ENCODE peak calls at places on chromosomes 12 and 14, in five cellular contexts. E is IMR-90, C is fibroblast of lung, O is K562, F is GM23248. U is an unnamed sample.
A peak's percentile ranks its signal among the peaks of the same experiment; 100 is the strongest.

GRCh38 chr14:71322660-71323250 is 415.5 kb downstream of the PCNX1 start:
- DNase-seq in O (no peak), F (peak; percentile 69), E (peak; percentile 67), C (peak; percentile 82), U (no peak)

GRCh38 chr12:49803693-49804450 is 24.3 kb downstream of the NCKAP5L start:
- DNase-seq in C (no peak), E (no peak), O (no peak), F (no peak), U (no peak)

GRCh38 chr12:24111591-24111990 is 162.1 kb upstream of the SOX5 start:
- DNase-seq in C (peak; percentile 57), E (peak; percentile 68), O (no peak), F (peak; percentile 7), U (no peak)

GRCh38 chr14:94045563-94046345 is 19.6 kb downstream of the OTUB2 start:
- DNase-seq in O (no peak), C (no peak), F (no peak), E (no peak), U (no peak)

GRCh38 chr12:104339663-104340062 is 36.1 kb downstream of the EID3 start:
- DNase-seq in F (no peak), C (no peak), O (no peak), E (peak; percentile 54), U (no peak)

GRCh38 chr14:99513183-99513694 is 32.0 kb downstream of the CCNK start:
- DNase-seq in C (no peak), F (no peak), O (no peak), E (no peak), U (no peak)

GRCh38 chr14:50051706-50052105 is 64.7 kb downstream of the VCPKMT start:
- DNase-seq in E (no peak), F (no peak), C (no peak), O (no peak), U (no peak)

GRCh38 chr12:112408621-112409020 is 784 bp downstream of the RPL6 start:
- DNase-seq in C (no peak), F (peak; percentile 45), E (no peak), O (no peak), U (no peak)

GRCh38 chr12:9064815-9065606 is 50.7 kb downstream of the A2M start:
- DNase-seq in O (no peak), C (peak; percentile 55), E (no peak), F (peak; percentile 62), U (no peak)

GRCh38 chr12:48933664-48934311 is 8.5 kb upstream of the FKBP11 start:
- DNase-seq in C (no peak), O (no peak), F (no peak), E (no peak), U (peak; percentile 17)

GRCh38 chr14:20802341-20803084 is at the start of gene RNASE1:
- DNase-seq in E (no peak), C (no peak), O (peak; percentile 24), F (peak; percentile 5), U (no peak)

GRCh38 chr12:31524791-31525495 is 66.0 kb downstream of the DENND5B start:
- DNase-seq in F (peak; percentile 78), E (peak; percentile 79), O (no peak), C (peak; percentile 72), U (no peak)

GRCh38 chr14:77962731-77963520 is 163.0 kb downstream of the ADCK1 start:
- DNase-seq in F (no peak), C (no peak), E (no peak), O (no peak), U (no peak)

GRCh38 chr14:38524636-38525403 is 268.9 kb upstream of the CLEC14A start:
- DNase-seq in F (peak; percentile 62), C (peak; percentile 11), E (no peak), O (no peak), U (no peak)

GRCh38 chr12:69739287-69740191 is 879 bp downstream of the RAB3IP start:
- DNase-seq in O (peak; percentile 35), E (peak; percentile 13), F (peak; percentile 51), C (peak; percentile 43), U (peak; percentile 79)

GRCh38 chr12:131698286-131698685 is 12.6 kb upstream of the SFSWAP start:
- DNase-seq in E (no peak), C (no peak), O (no peak), F (no peak), U (no peak)

GRCh38 chr12:70619471-70620152 is 17.6 kb downstream of the PTPRB start:
- DNase-seq in C (peak; percentile 10), F (peak; percentile 42), O (peak; percentile 14), E (peak; percentile 70), U (no peak)

GRCh38 chr12:6644903-6645302 is 2.3 kb downstream of the ACRBP start:
- DNase-seq in E (no peak), O (no peak), F (no peak), C (no peak), U (no peak)

GRCh38 chr14:25090716-25091454 is 40.9 kb upstream of the STXBP6 start:
- DNase-seq in E (peak; percentile 66), F (peak; percentile 81), O (no peak), C (no peak), U (no peak)

GRCh38 chr14:91963465-91963864 is 16.0 kb upstream of the FBLN5 start:
- DNase-seq in O (no peak), E (peak; percentile 25), F (peak; percentile 45), C (peak; percentile 90), U (no peak)

GRCh38 chr12:22409071-22409951 is 74.8 kb upstream of the ST8SIA1 start:
- DNase-seq in E (no peak), C (no peak), F (peak; percentile 2), O (no peak), U (no peak)

GRCh38 chr14:50335389-50335788 is 23.3 kb downstream of the DMAC2L start:
- DNase-seq in C (peak; percentile 87), F (peak; percentile 32), E (peak; percentile 72), O (no peak), U (no peak)

GRCh38 chr12:89427508-89428156 is 75.3 kb upstream of the DUSP6 start:
- DNase-seq in F (peak; percentile 36), O (no peak), E (no peak), C (no peak), U (peak; percentile 25)

GRCh38 chr14:33728010-33728498 is 222.8 kb downstream of the EGLN3 start:
- DNase-seq in E (no peak), C (no peak), O (no peak), F (no peak), U (no peak)

GRCh38 chr12:70576341-70577282 is 60.6 kb downstream of the PTPRB start:
- DNase-seq in F (peak; percentile 90), C (peak; percentile 87), E (peak; percentile 85), O (peak; percentile 49), U (no peak)

GRCh38 chr12:3662516-3662915 is 90.4 kb downstream of the CRACR2A start:
- DNase-seq in C (peak; percentile 32), E (no peak), O (no peak), F (peak; percentile 19), U (no peak)

GRCh38 chr12:105555556-105555973 is 225.1 kb downstream of the C12orf75 start:
- DNase-seq in E (no peak), C (peak; percentile 2), F (no peak), O (no peak), U (no peak)

GRCh38 chr12:82996168-82996812 is 309.6 kb downstream of the TMTC2 start:
- DNase-seq in C (no peak), O (no peak), E (no peak), F (no peak), U (no peak)

GRCh38 chr14:71050227-71050823 is 143.1 kb downstream of the PCNX1 start:
- DNase-seq in O (peak; percentile 10), F (peak; percentile 33), E (peak; percentile 20), C (peak; percentile 35), U (no peak)

GRCh38 chr12:62917939-62918338 is 17.0 kb downstream of the PPM1H start:
- DNase-seq in O (no peak), E (peak; percentile 7), F (no peak), C (peak; percentile 25), U (no peak)

GRCh38 chr12:111434680-111435338 is 29.1 kb downstream of the SH2B3 start:
- DNase-seq in C (peak; percentile 63), F (peak; percentile 76), E (peak; percentile 62), O (no peak), U (peak; percentile 68)

GRCh38 chr12:53389702-53390101 is 9.7 kb downstream of the SP1 start:
- DNase-seq in O (no peak), E (no peak), F (no peak), C (no peak), U (no peak)
- H3K27ac ChIP-seq in O (peak overlapping the region; percentile 8), E (peak overlapping the region; percentile 53), F (no peak overlapping the region), C (peak overlapping the region; percentile 43), U (no peak overlapping the region)

GRCh38 chr14:22811752-22812151 is 3.5 kb downstream of the SLC7A7 start:
- DNase-seq in O (no peak), C (no peak), E (peak; percentile 87), F (no peak), U (no peak)

GRCh38 chr14:22802860-22803562 is 12.2 kb downstream of the SLC7A7 start:
- DNase-seq in F (no peak), C (no peak), O (no peak), E (peak; percentile 57), U (no peak)

GRCh38 chr14:22808388-22809209 is 6.6 kb downstream of the SLC7A7 start:
- DNase-seq in E (no peak), C (no peak), F (no peak), O (no peak), U (no peak)

GRCh38 chr14:22803575-22803974 is 11.7 kb downstream of the SLC7A7 start:
- DNase-seq in O (no peak), C (no peak), F (no peak), E (no peak), U (no peak)

DNA sequence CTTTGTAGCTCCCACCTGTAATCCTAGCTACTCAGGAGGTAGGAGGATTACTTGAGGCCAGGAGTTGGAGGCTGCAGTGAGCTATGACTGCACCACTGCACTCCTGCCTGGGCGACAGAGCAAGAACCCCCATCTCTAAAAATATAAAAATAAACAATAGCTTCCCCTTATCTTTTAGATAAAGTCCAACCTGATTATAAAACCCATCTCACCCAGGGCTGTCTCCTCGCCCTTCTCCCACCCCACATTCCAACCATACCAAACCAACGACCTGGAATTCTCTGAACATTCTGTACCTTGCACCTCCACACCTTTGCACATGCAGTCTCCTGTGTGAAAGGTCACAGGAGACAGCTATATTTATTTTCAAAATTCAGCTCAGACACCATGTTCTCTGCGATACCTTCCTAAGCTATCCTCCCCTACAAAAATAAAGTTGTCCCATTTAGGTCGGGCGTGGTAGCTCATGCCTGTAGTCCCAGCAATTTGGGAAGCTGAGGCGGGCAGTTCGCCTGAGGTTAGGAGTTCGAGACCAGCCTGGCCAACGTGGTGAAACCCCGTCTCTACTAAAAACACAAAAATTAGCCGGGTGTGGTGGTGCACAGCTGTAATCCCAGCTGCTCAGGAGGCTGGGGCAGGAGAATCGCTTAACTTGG is 7.7 kb downstream of the SLC7A7 start:
- DNase-seq in E (no peak), C (no peak), O (no peak), F (no peak), U (no peak)
- H3K9ac ChIP-seq in E (no peak overlapping the region), C (no peak overlapping the region), O (no peak overlapping the region), F (no peak overlapping the region), U (no peak overlapping the region)

DNA sequence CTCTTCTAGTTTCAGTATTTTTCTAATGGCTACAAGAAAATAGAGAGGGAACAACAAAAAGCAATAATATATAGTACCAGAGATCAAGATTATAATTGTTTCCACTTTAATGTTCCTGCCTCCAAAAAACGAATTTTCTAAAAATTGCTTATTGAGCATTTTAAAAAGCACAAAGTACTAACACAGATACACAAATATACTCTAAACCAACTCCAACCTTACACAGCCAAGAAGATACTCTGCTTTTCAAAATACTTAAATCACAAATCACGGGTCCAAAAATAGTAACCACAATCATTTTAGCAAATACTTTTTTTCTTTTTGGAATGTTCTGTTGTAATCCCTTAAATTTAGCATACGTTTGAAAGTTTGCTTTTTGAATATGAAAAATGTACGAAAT is 2.0 kb downstream of the YAF2 start:
- DNase-seq in F (peak; percentile 30), E (no peak), C (no peak), O (no peak), U (no peak)
- H3K4me2 ChIP-seq in F (peak overlapping the region; percentile 99), E (peak overlapping the region; percentile 18), C (peak overlapping the region; percentile 81), O (no peak overlapping the region), U (peak overlapping the region; percentile 92)

GRCh38 chr14:52325632-52326031 is 11.5 kb downstream of the PTGER2 start:
- DNase-seq in O (no peak), C (peak; percentile 70), E (peak; percentile 92), F (no peak), U (no peak)
- H3K27ac ChIP-seq in O (no peak overlapping the region), C (no peak overlapping the region), E (peak overlapping the region; percentile 41), F (no peak overlapping the region), U (peak overlapping the region; percentile 5)

U was measured in DND-41.